ENCODE peak calls at places on chromosomes 3 and 15, in ten cellular contexts. S is Panc1; V is GM03348; T is glutamatergic neuron; K is fibroblast of lung; X is ecto neural progenitor cell; N is hepatic stellate cell; M is activated B cell treated with CpG ODN at 0.5 μM for 24 hours; W is stimulated activated CD4-positive, alpha-beta T cell treated with anti-CD3 and anti-CD28 coated beads, Interleukin-12 subunit alpha, Interleukin-12 subunit beta, amount 100 ng/mL, for 4 hours; H is tibial nerve. D is an unnamed sample.

GRCh38 chr3:3998140-3998977 is 199.1 kb downstream of the LRRN1 start:
- DNase-seq in K (peak), W (no peak), N (no peak), H (no peak), X (no peak), M (no peak), S (peak), V (no peak), T (no peak), D (no peak)

GRCh38 chr3:94234177-94234788 is 171.4 kb downstream of the NSUN3 start:
- DNase-seq in V (peak), H (no peak), W (no peak), N (peak), S (peak), X (no peak), K (peak), M (no peak), T (no peak), D (no peak)

GRCh38 chr15:56492786-56493555 is 28.0 kb upstream of the MNS1 start:
- DNase-seq in K (no peak), W (no peak), N (no peak), T (no peak), S (no peak), M (no peak), V (no peak), X (no peak), H (no peak), D (no peak)

GRCh38 chr3:187788984-187789857 is 44.0 kb upstream of the BCL6 start:
- DNase-seq in V (no peak), N (no peak), W (no peak), X (no peak), H (no peak), S (no peak), T (no peak), K (no peak), M (no peak), D (no peak)

GRCh38 chr3:151896662-151897012 is 23.2 kb downstream of the SUCNR1 start:
- DNase-seq in V (no peak), K (peak), W (no peak), N (no peak), S (no peak), M (no peak), X (no peak), H (no peak), T (no peak), D (no peak)

GRCh38 chr15:41332788-41333527 is at the start of gene NUSAP1:
- DNase-seq in V (no peak), N (no peak), W (no peak), K (no peak), T (peak), M (no peak), X (no peak), H (no peak), S (no peak), D (no peak)

GRCh38 chr3:30448946-30449686 is 157.3 kb upstream of the TGFBR2 start:
- DNase-seq in W (no peak), H (no peak), S (no peak), N (no peak), T (no peak), V (no peak), M (no peak), K (peak), X (no peak), D (no peak)

GRCh38 chr3:89098964-89099585 is 8.3 kb upstream of the EPHA3 start:
- DNase-seq in K (peak), V (peak), M (no peak), S (no peak), W (peak), H (no peak), T (peak), N (no peak), X (peak), D (peak)

GRCh38 chr3:30659270-30660127 is 53.1 kb downstream of the TGFBR2 start:
- DNase-seq in M (no peak), W (no peak), K (peak), N (peak), H (no peak), V (peak), S (peak), X (no peak), T (no peak), D (no peak)

GRCh38 chr3:170907519-170908234 is 760 bp downstream of the EIF5A2 start:
- DNase-seq in X (peak), K (peak), T (peak), W (peak), M (no peak), S (no peak), H (no peak), N (peak), V (peak), D (no peak)

GRCh38 chr15:51888593-51889195 is 59.2 kb downstream of the TMOD3 start:
- DNase-seq in X (no peak), N (no peak), S (no peak), H (no peak), T (no peak), W (no peak), M (no peak), K (no peak), V (peak), D (no peak)

GRCh38 chr3:179265875-179266274 is 15.0 kb upstream of the KCNMB3 start:
- DNase-seq in N (no peak), M (no peak), X (no peak), K (no peak), V (no peak), H (no peak), W (no peak), S (no peak), T (no peak), D (no peak)

GRCh38 chr3:68057637-68058320 is 403.4 kb upstream of the SUCLG2 start:
- DNase-seq in N (no peak), V (no peak), M (no peak), X (no peak), K (no peak), S (no peak), W (peak), H (no peak), T (no peak), D (no peak)

GRCh38 chr15:84142888-84143337 is 92.7 kb upstream of the GOLGA6L4 start:
- DNase-seq in X (peak), K (peak), H (peak), S (peak), W (peak), V (peak), M (no peak), N (peak), T (peak), D (peak)

GRCh38 chr3:3799173-3800075 is at the start of gene LRRN1:
- DNase-seq in N (no peak), T (peak), X (peak), M (peak), H (no peak), V (peak), W (peak), S (no peak), K (peak), D (peak)

GRCh38 chr3:79517766-79518413 is 249.9 kb downstream of the ROBO1 start:
- DNase-seq in K (peak), S (no peak), T (peak), W (no peak), M (no peak), N (no peak), V (peak), X (no peak), H (no peak), D (no peak)

GRCh38 chr3:152047465-152047864 is 174.0 kb downstream of the SUCNR1 start:
- DNase-seq in K (peak), H (no peak), V (no peak), S (no peak), M (no peak), W (no peak), T (no peak), X (no peak), N (no peak), D (no peak)

GRCh38 chr3:112512320-112512719 is 13.0 kb upstream of the BTLA start:
- DNase-seq in X (no peak), T (no peak), W (no peak), M (no peak), H (no peak), K (no peak), V (no peak), N (no peak), S (no peak), D (no peak)

GRCh38 chr15:41350057-41350717 is 17.5 kb downstream of the NUSAP1 start:
- DNase-seq in V (no peak), H (no peak), W (no peak), N (no peak), X (no peak), M (no peak), S (no peak), T (no peak), K (no peak), D (no peak)

GRCh38 chr15:93830221-93830765 is 401.1 kb upstream of the MCTP2 start:
- DNase-seq in K (no peak), N (no peak), X (no peak), V (no peak), W (no peak), S (no peak), T (no peak), M (no peak), H (no peak), D (no peak)

GRCh38 chr15:80480909-80481308 is 76.7 kb downstream of the ARNT2 start:
- DNase-seq in K (peak), V (peak), S (no peak), H (peak), T (no peak), X (no peak), N (peak), M (no peak), W (no peak), D (no peak)

GRCh38 chr15:100794008-100794407 is 85.6 kb upstream of the ALDH1A3 start:
- DNase-seq in N (no peak), V (no peak), K (no peak), S (no peak), H (no peak), X (peak), M (no peak), W (no peak), T (no peak), D (no peak)

GRCh38 chr15:44541282-44541958 is 4.5 kb downstream of the EIF3J start:
- DNase-seq in W (no peak), M (no peak), K (peak), T (no peak), N (peak), X (no peak), S (no peak), V (peak), H (no peak), D (no peak)

GRCh38 chr15:95916568-95916967 is 413.9 kb upstream of the NR2F2 start:
- DNase-seq in K (no peak), S (no peak), T (no peak), V (no peak), N (no peak), W (no peak), H (no peak), X (no peak), M (no peak), D (no peak)

GRCh38 chr3:19886404-19886803 is 47.6 kb downstream of the EFHB start:
- DNase-seq in H (no peak), N (no peak), T (no peak), M (no peak), W (no peak), K (no peak), S (no peak), V (no peak), X (no peak), D (no peak)

GRCh38 chr15:63895787-63896218 is 62.1 kb upstream of the HERC1 start:
- DNase-seq in S (no peak), H (no peak), N (no peak), K (no peak), X (no peak), T (no peak), V (no peak), M (no peak), W (no peak), D (no peak)

GRCh38 chr3:184603156-184604030 is 41.8 kb downstream of the EPHB3 start:
- DNase-seq in W (no peak), V (no peak), M (no peak), X (no peak), H (no peak), N (peak), T (no peak), K (no peak), S (no peak), D (no peak)

GRCh38 chr3:160665231-160665630 is 11.7 kb upstream of the ARL14 start:
- DNase-seq in X (no peak), V (no peak), T (no peak), H (no peak), K (no peak), M (no peak), W (no peak), S (no peak), N (no peak), D (no peak)

GRCh38 chr3:57006949-57007419 is 53.5 kb upstream of the SPATA12 start:
- DNase-seq in V (peak), S (no peak), T (no peak), H (no peak), K (peak), M (no peak), W (no peak), N (no peak), X (no peak), D (no peak)

GRCh38 chr15:99963096-99963825 is 230.0 kb upstream of the LYSMD4 start:
- DNase-seq in T (no peak), K (peak), M (no peak), N (no peak), W (no peak), H (no peak), S (no peak), X (peak), V (no peak), D (no peak)

GRCh38 chr3:59717679-59718205 is 667.9 kb upstream of the CFAP20DC start:
- DNase-seq in V (no peak), X (no peak), M (no peak), K (no peak), T (no peak), H (no peak), S (no peak), N (no peak), W (no peak), D (no peak)

GRCh38 chr15:88896339-88897033 is 1.1 kb upstream of the HAPLN3 start:
- DNase-seq in T (no peak), W (no peak), N (no peak), H (no peak), M (no peak), S (no peak), V (no peak), X (peak), K (no peak), D (no peak)

GRCh38 chr15:39624806-39625205 is 43.9 kb downstream of the THBS1 start:
- DNase-seq in M (no peak), S (peak), V (peak), X (no peak), T (no peak), H (peak), K (peak), N (peak), W (peak), D (no peak)

GRCh38 chr3:148255981-148256969 is 441.4 kb upstream of the AGTR1 start:
- DNase-seq in K (no peak), H (no peak), V (no peak), W (no peak), M (no peak), X (no peak), T (no peak), N (no peak), S (no peak), D (no peak)